ENCODE peak calls at places on chromosome 6, in five cellular contexts. One of them, this sample, is unnamed.

GRCh38 chr6:19399406-19399805 is 437.8 kb upstream of the ID4 start:
- DNase-seq in WTC11: no peak
- DNase-seq in GM23338: no peak
- DNase-seq in HepG2: no peak
- DNase-seq in K562: no peak
- DNase-seq in this sample: no peak

GRCh38 chr6:33684983-33685382 is 26.5 kb downstream of the UQCC2 start:
- DNase-seq in WTC11: no peak
- DNase-seq in GM23338: no peak
- DNase-seq in HepG2: no peak
- DNase-seq in K562: no peak
- DNase-seq in this sample: no peak

GRCh38 chr6:88008411-88008810 is 39.2 kb upstream of the SPACA1 start:
- DNase-seq in WTC11: no peak
- DNase-seq in GM23338: no peak
- DNase-seq in HepG2: no peak
- DNase-seq in K562: no peak
- DNase-seq in this sample: no peak

GRCh38 chr6:127302728-127303675 is 36.3 kb downstream of the RNF146 start:
- DNase-seq in WTC11: no peak
- DNase-seq in GM23338: peak; percentile 49
- DNase-seq in HepG2: peak; percentile 25
- DNase-seq in K562: peak; percentile 24
- DNase-seq in this sample: no peak

GRCh38 chr6:170226647-170227046 is 64.2 kb downstream of the DLL1 start:
- DNase-seq in WTC11: no peak
- DNase-seq in GM23338: no peak
- DNase-seq in HepG2: no peak
- DNase-seq in K562: no peak
- DNase-seq in this sample: no peak

GRCh38 chr6:151493495-151494234 is at the start of gene CCDC170:
- DNase-seq in WTC11: peak; percentile 70
- DNase-seq in GM23338: peak; percentile 75
- DNase-seq in HepG2: peak; percentile 61
- DNase-seq in K562: no peak
- DNase-seq in this sample: no peak

GRCh38 chr6:29676981-29677601 is 3.9 kb downstream of the ZFP57 start:
- DNase-seq in WTC11: no peak
- DNase-seq in GM23338: no peak
- DNase-seq in HepG2: no peak
- DNase-seq in K562: no peak
- DNase-seq in this sample: no peak

GRCh38 chr6:136728033-136728939 is 64.0 kb downstream of the MAP3K5 start:
- DNase-seq in WTC11: no peak
- DNase-seq in GM23338: no peak
- DNase-seq in HepG2: no peak
- DNase-seq in K562: no peak
- DNase-seq in this sample: no peak

GRCh38 chr6:115137910-115138309 is 795.1 kb upstream of the HS3ST5 start:
- DNase-seq in WTC11: no peak
- DNase-seq in GM23338: peak; percentile 2
- DNase-seq in HepG2: no peak
- DNase-seq in K562: no peak
- DNase-seq in this sample: no peak

DNA sequence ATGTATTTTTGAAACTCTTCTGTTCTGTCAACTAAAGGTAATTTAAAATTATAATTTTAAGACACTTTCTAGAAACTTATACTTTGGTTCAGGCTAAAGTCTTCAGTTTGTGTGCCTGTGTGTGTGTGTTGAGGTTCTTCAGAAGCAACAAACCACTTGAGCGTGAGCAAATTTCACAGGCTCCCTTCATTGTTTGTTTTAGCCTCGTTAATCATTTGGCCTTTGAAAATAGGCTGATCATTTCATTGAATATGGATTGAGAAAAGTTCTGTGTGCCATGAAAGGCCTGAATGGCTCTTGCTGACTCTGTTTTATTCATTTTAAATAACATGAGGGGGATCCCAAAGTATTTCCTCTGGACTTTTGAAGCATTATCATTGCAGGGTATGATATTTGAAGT is 420.1 kb downstream of the CDKAL1 start:
- DNase-seq in WTC11: no peak
- DNase-seq in GM23338: no peak
- DNase-seq in HepG2: no peak
- DNase-seq in K562: no peak
- DNase-seq in this sample: no peak
- TF ChIP-seq CREB1 in WTC11: no peak
- TF ChIP-seq CREB1 in GM23338: no peak
- TF ChIP-seq CREB1 in HepG2: no peak
- TF ChIP-seq CREB1 in K562: no peak
- TF ChIP-seq CREB1 in this sample: no peak

GRCh38 chr6:144873653-144874378 is 588.7 kb downstream of the UTRN start:
- DNase-seq in WTC11: no peak
- DNase-seq in GM23338: no peak
- DNase-seq in HepG2: no peak
- DNase-seq in K562: no peak
- DNase-seq in this sample: no peak

GRCh38 chr6:144876689-144877088 is 591.6 kb downstream of the UTRN start:
- DNase-seq in WTC11: no peak
- DNase-seq in GM23338: no peak
- DNase-seq in HepG2: no peak
- DNase-seq in K562: no peak
- DNase-seq in this sample: no peak

DNA sequence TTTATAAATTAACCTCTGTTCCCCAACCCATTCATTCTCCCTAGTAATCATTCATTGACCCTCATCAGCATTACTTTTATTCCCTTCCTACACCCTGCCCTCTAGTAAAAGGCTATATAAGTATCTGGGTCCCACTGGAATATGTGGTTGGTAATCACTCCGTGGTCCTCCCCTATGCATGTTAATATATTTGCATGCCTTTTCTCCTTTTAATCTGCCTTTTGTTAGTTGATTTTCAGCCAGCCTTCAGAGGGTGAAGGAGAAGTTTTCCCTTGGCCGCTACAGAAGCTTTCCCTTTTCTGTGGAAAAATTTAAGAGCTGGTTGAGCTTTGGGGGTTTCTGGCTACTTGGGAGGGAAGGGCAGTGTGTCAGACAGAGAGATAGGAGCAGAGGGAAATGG is 585.7 kb downstream of the UTRN start:
- DNase-seq in WTC11: no peak
- DNase-seq in GM23338: peak; percentile 46
- DNase-seq in HepG2: no peak
- DNase-seq in K562: no peak
- DNase-seq in this sample: no peak
- TF ChIP-seq CREB1 in WTC11: no peak
- TF ChIP-seq CREB1 in GM23338: no peak
- TF ChIP-seq CREB1 in HepG2: no peak
- TF ChIP-seq CREB1 in K562: no peak
- TF ChIP-seq CREB1 in this sample: no peak

DNA sequence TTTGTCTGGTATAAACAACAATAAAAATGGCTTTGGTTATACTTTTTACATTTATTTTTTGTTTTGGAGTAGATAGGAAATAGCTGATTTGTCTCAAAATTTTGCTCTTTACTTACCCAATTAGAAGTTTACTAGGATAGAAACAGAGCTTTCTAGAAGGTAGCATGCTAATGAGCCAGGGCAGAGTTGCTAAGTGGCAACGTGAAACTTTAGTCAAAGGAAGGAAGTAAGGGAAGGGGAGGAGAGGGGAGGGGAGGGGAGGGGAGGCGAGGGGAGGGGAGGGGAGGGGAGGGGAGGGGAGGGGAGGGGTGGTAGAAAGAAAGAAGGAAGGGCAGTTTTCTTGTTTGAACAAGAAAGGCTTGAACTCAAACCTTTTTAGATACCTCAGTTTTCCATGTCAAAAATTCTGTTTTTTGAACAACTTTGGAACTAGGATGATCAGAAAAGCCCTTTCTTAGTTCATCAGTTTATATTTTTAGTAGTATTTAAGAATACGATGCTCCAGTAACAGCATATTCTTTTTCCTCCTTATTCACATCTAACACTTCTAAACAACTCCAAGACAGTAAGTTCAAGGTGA is 263.6 kb downstream of the ARHGAP18 start:
- DNase-seq in WTC11: no peak
- DNase-seq in GM23338: peak; percentile 47
- DNase-seq in HepG2: no peak
- DNase-seq in K562: no peak
- DNase-seq in this sample: no peak
- TF ChIP-seq CREB1 in WTC11: no peak
- TF ChIP-seq CREB1 in GM23338: no peak
- TF ChIP-seq CREB1 in HepG2: no peak
- TF ChIP-seq CREB1 in K562: no peak
- TF ChIP-seq CREB1 in this sample: no peak

GRCh38 chr6:147662639-147663038 is 154.1 kb downstream of the SAMD5 start:
- DNase-seq in WTC11: no peak
- DNase-seq in GM23338: no peak
- DNase-seq in HepG2: no peak
- DNase-seq in K562: no peak
- DNase-seq in this sample: no peak

GRCh38 chr6:147664092-147664491 is 155.6 kb downstream of the SAMD5 start:
- DNase-seq in WTC11: no peak
- DNase-seq in GM23338: no peak
- DNase-seq in HepG2: no peak
- DNase-seq in K562: no peak
- DNase-seq in this sample: no peak

GRCh38 chr6:147666254-147666653 is 157.8 kb downstream of the SAMD5 start:
- DNase-seq in WTC11: no peak
- DNase-seq in GM23338: no peak
- DNase-seq in HepG2: no peak
- DNase-seq in K562: no peak
- DNase-seq in this sample: no peak

GRCh38 chr6:147667082-147667481 is 158.6 kb downstream of the SAMD5 start:
- DNase-seq in WTC11: no peak
- DNase-seq in GM23338: no peak
- DNase-seq in HepG2: no peak
- DNase-seq in K562: no peak
- DNase-seq in this sample: no peak
- TF ChIP-seq CREB1 in WTC11: no peak
- TF ChIP-seq CREB1 in GM23338: no peak
- TF ChIP-seq CREB1 in HepG2: no peak
- TF ChIP-seq CREB1 in K562: no peak
- TF ChIP-seq CREB1 in this sample: no peak